ENCODE peak calls at places on chromosomes 1 and 21, in eight cellular contexts. One of them, this sample, is unnamed.

GRCh38 chr1:91098299-91098901 is 76.6 kb upstream of the ZNF644 start:
- DNase-seq in fibroblast of villous mesenchyme: no peak
- DNase-seq in RCC 7860: peak
- DNase-seq in progenitor cell of endocrine pancreas: no peak
- DNase-seq in substantia nigra: no peak
- DNase-seq in posterior cingulate gyrus: no peak
- DNase-seq in activated effector memory CD4-positive, alpha-beta T cell treated with anti-CD3 and anti-CD28 coated beads, Interleukin-2, amount 50 U/mL, for 16 hours: no peak
- DNase-seq in NCI-H1092 treated with DMSO at 0.1 percent for 48 hours: no peak
- DNase-seq in this sample: no peak

GRCh38 chr1:198771562-198772153 is 132.8 kb downstream of the PTPRC start:
- DNase-seq in posterior cingulate gyrus: no peak
- DNase-seq in activated effector memory CD4-positive, alpha-beta T cell treated with anti-CD3 and anti-CD28 coated beads, Interleukin-2, amount 50 U/mL, for 16 hours: no peak
- DNase-seq in substantia nigra: no peak
- DNase-seq in progenitor cell of endocrine pancreas: no peak
- DNase-seq in NCI-H1092 treated with DMSO at 0.1 percent for 48 hours: peak
- DNase-seq in fibroblast of villous mesenchyme: peak
- DNase-seq in RCC 7860: peak
- DNase-seq in this sample: no peak

GRCh38 chr21:45849651-45850050 is 131.9 kb upstream of the COL6A1 start:
- DNase-seq in posterior cingulate gyrus: no peak
- DNase-seq in fibroblast of villous mesenchyme: no peak
- DNase-seq in substantia nigra: no peak
- DNase-seq in NCI-H1092 treated with DMSO at 0.1 percent for 48 hours: no peak
- DNase-seq in activated effector memory CD4-positive, alpha-beta T cell treated with anti-CD3 and anti-CD28 coated beads, Interleukin-2, amount 50 U/mL, for 16 hours: no peak
- DNase-seq in RCC 7860: no peak
- DNase-seq in progenitor cell of endocrine pancreas: no peak
- DNase-seq in this sample: no peak

GRCh38 chr1:117606608-117607261 is 887 bp downstream of the TENT5C start:
- DNase-seq in RCC 7860: no peak
- DNase-seq in progenitor cell of endocrine pancreas: peak
- DNase-seq in NCI-H1092 treated with DMSO at 0.1 percent for 48 hours: no peak
- DNase-seq in posterior cingulate gyrus: no peak
- DNase-seq in fibroblast of villous mesenchyme: peak
- DNase-seq in substantia nigra: no peak
- DNase-seq in activated effector memory CD4-positive, alpha-beta T cell treated with anti-CD3 and anti-CD28 coated beads, Interleukin-2, amount 50 U/mL, for 16 hours: peak
- DNase-seq in this sample: no peak

GRCh38 chr1:31605908-31606427 is 11.5 kb upstream of the HCRTR1 start:
- DNase-seq in fibroblast of villous mesenchyme: peak
- DNase-seq in progenitor cell of endocrine pancreas: no peak
- DNase-seq in activated effector memory CD4-positive, alpha-beta T cell treated with anti-CD3 and anti-CD28 coated beads, Interleukin-2, amount 50 U/mL, for 16 hours: peak
- DNase-seq in substantia nigra: no peak
- DNase-seq in NCI-H1092 treated with DMSO at 0.1 percent for 48 hours: no peak
- DNase-seq in posterior cingulate gyrus: no peak
- DNase-seq in RCC 7860: no peak
- DNase-seq in this sample: no peak

GRCh38 chr21:43731891-43732711 is 13.2 kb downstream of the PDXK start:
- DNase-seq in posterior cingulate gyrus: no peak
- DNase-seq in progenitor cell of endocrine pancreas: no peak
- DNase-seq in NCI-H1092 treated with DMSO at 0.1 percent for 48 hours: no peak
- DNase-seq in fibroblast of villous mesenchyme: peak
- DNase-seq in RCC 7860: peak
- DNase-seq in activated effector memory CD4-positive, alpha-beta T cell treated with anti-CD3 and anti-CD28 coated beads, Interleukin-2, amount 50 U/mL, for 16 hours: no peak
- DNase-seq in substantia nigra: no peak
- DNase-seq in this sample: no peak

GRCh38 chr1:240344918-240345317 is 253.2 kb downstream of the FMN2 start:
- DNase-seq in substantia nigra: no peak
- DNase-seq in activated effector memory CD4-positive, alpha-beta T cell treated with anti-CD3 and anti-CD28 coated beads, Interleukin-2, amount 50 U/mL, for 16 hours: no peak
- DNase-seq in posterior cingulate gyrus: no peak
- DNase-seq in progenitor cell of endocrine pancreas: no peak
- DNase-seq in fibroblast of villous mesenchyme: no peak
- DNase-seq in RCC 7860: no peak
- DNase-seq in NCI-H1092 treated with DMSO at 0.1 percent for 48 hours: no peak
- DNase-seq in this sample: no peak

GRCh38 chr1:77081834-77082233 is 137.4 kb downstream of the PIGK start:
- DNase-seq in activated effector memory CD4-positive, alpha-beta T cell treated with anti-CD3 and anti-CD28 coated beads, Interleukin-2, amount 50 U/mL, for 16 hours: no peak
- DNase-seq in progenitor cell of endocrine pancreas: no peak
- DNase-seq in substantia nigra: no peak
- DNase-seq in RCC 7860: no peak
- DNase-seq in posterior cingulate gyrus: no peak
- DNase-seq in fibroblast of villous mesenchyme: no peak
- DNase-seq in NCI-H1092 treated with DMSO at 0.1 percent for 48 hours: no peak
- DNase-seq in this sample: no peak

GRCh38 chr1:51575406-51576084 is 41.3 kb upstream of the OSBPL9 start:
- DNase-seq in fibroblast of villous mesenchyme: peak
- DNase-seq in activated effector memory CD4-positive, alpha-beta T cell treated with anti-CD3 and anti-CD28 coated beads, Interleukin-2, amount 50 U/mL, for 16 hours: no peak
- DNase-seq in substantia nigra: no peak
- DNase-seq in RCC 7860: no peak
- DNase-seq in posterior cingulate gyrus: no peak
- DNase-seq in NCI-H1092 treated with DMSO at 0.1 percent for 48 hours: no peak
- DNase-seq in progenitor cell of endocrine pancreas: no peak
- DNase-seq in this sample: no peak

GRCh38 chr1:7298145-7298544 is 473.0 kb upstream of the VAMP3 start:
- DNase-seq in progenitor cell of endocrine pancreas: no peak
- DNase-seq in activated effector memory CD4-positive, alpha-beta T cell treated with anti-CD3 and anti-CD28 coated beads, Interleukin-2, amount 50 U/mL, for 16 hours: no peak
- DNase-seq in fibroblast of villous mesenchyme: no peak
- DNase-seq in substantia nigra: no peak
- DNase-seq in posterior cingulate gyrus: no peak
- DNase-seq in NCI-H1092 treated with DMSO at 0.1 percent for 48 hours: no peak
- DNase-seq in RCC 7860: no peak
- DNase-seq in this sample: no peak

GRCh38 chr1:220544901-220545303 is 17.0 kb downstream of the MARK1 start:
- DNase-seq in substantia nigra: no peak
- DNase-seq in NCI-H1092 treated with DMSO at 0.1 percent for 48 hours: no peak
- DNase-seq in progenitor cell of endocrine pancreas: no peak
- DNase-seq in fibroblast of villous mesenchyme: peak
- DNase-seq in posterior cingulate gyrus: no peak
- DNase-seq in RCC 7860: no peak
- DNase-seq in activated effector memory CD4-positive, alpha-beta T cell treated with anti-CD3 and anti-CD28 coated beads, Interleukin-2, amount 50 U/mL, for 16 hours: no peak
- DNase-seq in this sample: no peak

GRCh38 chr1:154349121-154349520 is 23.8 kb downstream of the ATP8B2 start:
- DNase-seq in NCI-H1092 treated with DMSO at 0.1 percent for 48 hours: no peak
- DNase-seq in fibroblast of villous mesenchyme: no peak
- DNase-seq in substantia nigra: no peak
- DNase-seq in progenitor cell of endocrine pancreas: no peak
- DNase-seq in activated effector memory CD4-positive, alpha-beta T cell treated with anti-CD3 and anti-CD28 coated beads, Interleukin-2, amount 50 U/mL, for 16 hours: no peak
- DNase-seq in posterior cingulate gyrus: no peak
- DNase-seq in RCC 7860: no peak
- DNase-seq in this sample: no peak

GRCh38 chr1:37840711-37841110 is 18.7 kb downstream of the MTF1 start:
- DNase-seq in substantia nigra: no peak
- DNase-seq in activated effector memory CD4-positive, alpha-beta T cell treated with anti-CD3 and anti-CD28 coated beads, Interleukin-2, amount 50 U/mL, for 16 hours: no peak
- DNase-seq in RCC 7860: no peak
- DNase-seq in fibroblast of villous mesenchyme: peak
- DNase-seq in progenitor cell of endocrine pancreas: no peak
- DNase-seq in posterior cingulate gyrus: no peak
- DNase-seq in NCI-H1092 treated with DMSO at 0.1 percent for 48 hours: no peak
- DNase-seq in this sample: no peak

GRCh38 chr1:234553241-234554156 is 56.5 kb downstream of the IRF2BP2 start:
- DNase-seq in NCI-H1092 treated with DMSO at 0.1 percent for 48 hours: no peak
- DNase-seq in posterior cingulate gyrus: no peak
- DNase-seq in activated effector memory CD4-positive, alpha-beta T cell treated with anti-CD3 and anti-CD28 coated beads, Interleukin-2, amount 50 U/mL, for 16 hours: peak
- DNase-seq in fibroblast of villous mesenchyme: peak
- DNase-seq in progenitor cell of endocrine pancreas: no peak
- DNase-seq in substantia nigra: no peak
- DNase-seq in RCC 7860: peak
- DNase-seq in this sample: no peak

GRCh38 chr1:159177273-159177907 is 6.0 kb downstream of the CADM3 start:
- DNase-seq in progenitor cell of endocrine pancreas: peak
- DNase-seq in fibroblast of villous mesenchyme: peak
- DNase-seq in activated effector memory CD4-positive, alpha-beta T cell treated with anti-CD3 and anti-CD28 coated beads, Interleukin-2, amount 50 U/mL, for 16 hours: no peak
- DNase-seq in posterior cingulate gyrus: no peak
- DNase-seq in RCC 7860: peak
- DNase-seq in substantia nigra: no peak
- DNase-seq in NCI-H1092 treated with DMSO at 0.1 percent for 48 hours: no peak
- DNase-seq in this sample: peak

GRCh38 chr1:156747737-156748669 is 3.5 kb downstream of the HDGF start:
- DNase-seq in posterior cingulate gyrus: no peak
- DNase-seq in progenitor cell of endocrine pancreas: no peak
- DNase-seq in RCC 7860: no peak
- DNase-seq in fibroblast of villous mesenchyme: no peak
- DNase-seq in substantia nigra: no peak
- DNase-seq in activated effector memory CD4-positive, alpha-beta T cell treated with anti-CD3 and anti-CD28 coated beads, Interleukin-2, amount 50 U/mL, for 16 hours: no peak
- DNase-seq in NCI-H1092 treated with DMSO at 0.1 percent for 48 hours: no peak
- DNase-seq in this sample: no peak

GRCh38 chr1:161427733-161428516 is 60.2 kb upstream of the CFAP126 start:
- DNase-seq in substantia nigra: no peak
- DNase-seq in progenitor cell of endocrine pancreas: no peak
- DNase-seq in fibroblast of villous mesenchyme: peak
- DNase-seq in posterior cingulate gyrus: no peak
- DNase-seq in activated effector memory CD4-positive, alpha-beta T cell treated with anti-CD3 and anti-CD28 coated beads, Interleukin-2, amount 50 U/mL, for 16 hours: no peak
- DNase-seq in RCC 7860: peak
- DNase-seq in NCI-H1092 treated with DMSO at 0.1 percent for 48 hours: no peak
- DNase-seq in this sample: no peak

GRCh38 chr1:34701326-34702129 is 53.3 kb upstream of the GJB5 start:
- DNase-seq in NCI-H1092 treated with DMSO at 0.1 percent for 48 hours: no peak
- DNase-seq in substantia nigra: no peak
- DNase-seq in activated effector memory CD4-positive, alpha-beta T cell treated with anti-CD3 and anti-CD28 coated beads, Interleukin-2, amount 50 U/mL, for 16 hours: no peak
- DNase-seq in RCC 7860: no peak
- DNase-seq in progenitor cell of endocrine pancreas: no peak
- DNase-seq in posterior cingulate gyrus: no peak
- DNase-seq in fibroblast of villous mesenchyme: no peak
- DNase-seq in this sample: no peak

GRCh38 chr1:193104496-193104905 is 713 bp downstream of the GLRX2 start:
- DNase-seq in RCC 7860: peak
- DNase-seq in NCI-H1092 treated with DMSO at 0.1 percent for 48 hours: peak
- DNase-seq in substantia nigra: peak
- DNase-seq in progenitor cell of endocrine pancreas: no peak
- DNase-seq in fibroblast of villous mesenchyme: peak
- DNase-seq in posterior cingulate gyrus: peak
- DNase-seq in activated effector memory CD4-positive, alpha-beta T cell treated with anti-CD3 and anti-CD28 coated beads, Interleukin-2, amount 50 U/mL, for 16 hours: peak
- DNase-seq in this sample: peak

GRCh38 chr1:115408489-115409002 is 70.5 kb upstream of the NGF start:
- DNase-seq in RCC 7860: no peak
- DNase-seq in substantia nigra: no peak
- DNase-seq in posterior cingulate gyrus: no peak
- DNase-seq in fibroblast of villous mesenchyme: peak
- DNase-seq in activated effector memory CD4-positive, alpha-beta T cell treated with anti-CD3 and anti-CD28 coated beads, Interleukin-2, amount 50 U/mL, for 16 hours: no peak
- DNase-seq in progenitor cell of endocrine pancreas: no peak
- DNase-seq in NCI-H1092 treated with DMSO at 0.1 percent for 48 hours: no peak
- DNase-seq in this sample: no peak

GRCh38 chr1:43531453-43531905 is 796 bp downstream of the PTPRF start:
- DNase-seq in NCI-H1092 treated with DMSO at 0.1 percent for 48 hours: peak
- DNase-seq in progenitor cell of endocrine pancreas: peak
- DNase-seq in RCC 7860: no peak
- DNase-seq in substantia nigra: no peak
- DNase-seq in fibroblast of villous mesenchyme: peak
- DNase-seq in activated effector memory CD4-positive, alpha-beta T cell treated with anti-CD3 and anti-CD28 coated beads, Interleukin-2, amount 50 U/mL, for 16 hours: no peak
- DNase-seq in posterior cingulate gyrus: no peak
- DNase-seq in this sample: no peak

GRCh38 chr1:91569411-91570104 is 68.9 kb downstream of the CDC7 start:
- DNase-seq in fibroblast of villous mesenchyme: peak
- DNase-seq in substantia nigra: no peak
- DNase-seq in RCC 7860: peak
- DNase-seq in NCI-H1092 treated with DMSO at 0.1 percent for 48 hours: no peak
- DNase-seq in progenitor cell of endocrine pancreas: no peak
- DNase-seq in posterior cingulate gyrus: no peak
- DNase-seq in activated effector memory CD4-positive, alpha-beta T cell treated with anti-CD3 and anti-CD28 coated beads, Interleukin-2, amount 50 U/mL, for 16 hours: no peak
- DNase-seq in this sample: peak

GRCh38 chr1:8461341-8462110 is 143.6 kb downstream of the SLC45A1 start:
- DNase-seq in progenitor cell of endocrine pancreas: no peak
- DNase-seq in posterior cingulate gyrus: no peak
- DNase-seq in fibroblast of villous mesenchyme: no peak
- DNase-seq in activated effector memory CD4-positive, alpha-beta T cell treated with anti-CD3 and anti-CD28 coated beads, Interleukin-2, amount 50 U/mL, for 16 hours: no peak
- DNase-seq in RCC 7860: no peak
- DNase-seq in substantia nigra: no peak
- DNase-seq in NCI-H1092 treated with DMSO at 0.1 percent for 48 hours: no peak
- DNase-seq in this sample: no peak

GRCh38 chr1:230142608-230143209 is 75.7 kb downstream of the GALNT2 start:
- DNase-seq in activated effector memory CD4-positive, alpha-beta T cell treated with anti-CD3 and anti-CD28 coated beads, Interleukin-2, amount 50 U/mL, for 16 hours: no peak
- DNase-seq in substantia nigra: no peak
- DNase-seq in RCC 7860: no peak
- DNase-seq in NCI-H1092 treated with DMSO at 0.1 percent for 48 hours: no peak
- DNase-seq in fibroblast of villous mesenchyme: no peak
- DNase-seq in posterior cingulate gyrus: no peak
- DNase-seq in progenitor cell of endocrine pancreas: no peak
- DNase-seq in this sample: no peak

GRCh38 chr1:34681481-34682451 is 73.1 kb upstream of the GJB5 start:
- DNase-seq in NCI-H1092 treated with DMSO at 0.1 percent for 48 hours: peak
- DNase-seq in posterior cingulate gyrus: peak
- DNase-seq in fibroblast of villous mesenchyme: peak
- DNase-seq in progenitor cell of endocrine pancreas: peak
- DNase-seq in substantia nigra: no peak
- DNase-seq in RCC 7860: peak
- DNase-seq in activated effector memory CD4-positive, alpha-beta T cell treated with anti-CD3 and anti-CD28 coated beads, Interleukin-2, amount 50 U/mL, for 16 hours: peak
- DNase-seq in this sample: peak

This sample was measured in mucosa of gallbladder.